ENCODE peak calls at places on chromosomes 5 and 9, in ten cellular contexts. One of them, this sample, is unnamed.

GRCh38 chr9:76401580-76402354 is 7.5 kb upstream of the RFK start:
- DNase-seq in B cell: no peak
- DNase-seq in A172: no peak
- DNase-seq in GM19239: no peak
- DNase-seq in GM13976: no peak
- DNase-seq in activated CD8-positive, alpha-beta T cell treated with anti-CD3 and anti-CD28 coated beads, Interleukin-2, amount 10 ng/mL, durations not matched to agents 7 days and 5 days: no peak
- DNase-seq in activated CD8-positive, alpha-beta memory T cell treated with anti-CD3 and anti-CD28 coated beads for 1 hour: no peak
- DNase-seq in cardiac muscle cell: no peak
- DNase-seq in fibroblast of pulmonary artery: no peak
- DNase-seq in DMS53: peak
- DNase-seq in this sample: no peak

GRCh38 chr5:38651806-38652205 is 95.4 kb upstream of the LIFR start:
- DNase-seq in B cell: no peak
- DNase-seq in A172: no peak
- DNase-seq in GM19239: no peak
- DNase-seq in GM13976: no peak
- DNase-seq in activated CD8-positive, alpha-beta T cell treated with anti-CD3 and anti-CD28 coated beads, Interleukin-2, amount 10 ng/mL, durations not matched to agents 7 days and 5 days: no peak
- DNase-seq in activated CD8-positive, alpha-beta memory T cell treated with anti-CD3 and anti-CD28 coated beads for 1 hour: no peak
- DNase-seq in cardiac muscle cell: peak
- DNase-seq in fibroblast of pulmonary artery: no peak
- DNase-seq in DMS53: no peak
- DNase-seq in this sample: no peak

GRCh38 chr5:78467744-78468357 is 107.4 kb downstream of the SCAMP1 start:
- DNase-seq in B cell: peak
- DNase-seq in A172: peak
- DNase-seq in GM19239: no peak
- DNase-seq in GM13976: peak
- DNase-seq in activated CD8-positive, alpha-beta T cell treated with anti-CD3 and anti-CD28 coated beads, Interleukin-2, amount 10 ng/mL, durations not matched to agents 7 days and 5 days: no peak
- DNase-seq in activated CD8-positive, alpha-beta memory T cell treated with anti-CD3 and anti-CD28 coated beads for 1 hour: no peak
- DNase-seq in cardiac muscle cell: peak
- DNase-seq in fibroblast of pulmonary artery: peak
- DNase-seq in DMS53: peak
- DNase-seq in this sample: no peak

GRCh38 chr5:151053796-151054490 is 26.9 kb downstream of the TNIP1 start:
- DNase-seq in B cell: no peak
- DNase-seq in A172: no peak
- DNase-seq in GM19239: no peak
- DNase-seq in GM13976: no peak
- DNase-seq in activated CD8-positive, alpha-beta T cell treated with anti-CD3 and anti-CD28 coated beads, Interleukin-2, amount 10 ng/mL, durations not matched to agents 7 days and 5 days: no peak
- DNase-seq in activated CD8-positive, alpha-beta memory T cell treated with anti-CD3 and anti-CD28 coated beads for 1 hour: no peak
- DNase-seq in cardiac muscle cell: no peak
- DNase-seq in fibroblast of pulmonary artery: no peak
- DNase-seq in DMS53: no peak
- DNase-seq in this sample: no peak

GRCh38 chr5:158644301-158644700 is 455.4 kb downstream of the EBF1 start:
- DNase-seq in B cell: no peak
- DNase-seq in A172: no peak
- DNase-seq in GM19239: no peak
- DNase-seq in GM13976: no peak
- DNase-seq in activated CD8-positive, alpha-beta T cell treated with anti-CD3 and anti-CD28 coated beads, Interleukin-2, amount 10 ng/mL, durations not matched to agents 7 days and 5 days: no peak
- DNase-seq in activated CD8-positive, alpha-beta memory T cell treated with anti-CD3 and anti-CD28 coated beads for 1 hour: no peak
- DNase-seq in cardiac muscle cell: peak
- DNase-seq in fibroblast of pulmonary artery: no peak
- DNase-seq in DMS53: no peak
- DNase-seq in this sample: no peak

GRCh38 chr5:60883229-60883628 is 39.2 kb upstream of the ELOVL7 start:
- DNase-seq in B cell: no peak
- DNase-seq in A172: peak
- DNase-seq in GM19239: peak
- DNase-seq in GM13976: peak
- DNase-seq in activated CD8-positive, alpha-beta T cell treated with anti-CD3 and anti-CD28 coated beads, Interleukin-2, amount 10 ng/mL, durations not matched to agents 7 days and 5 days: no peak
- DNase-seq in activated CD8-positive, alpha-beta memory T cell treated with anti-CD3 and anti-CD28 coated beads for 1 hour: no peak
- DNase-seq in cardiac muscle cell: peak
- DNase-seq in fibroblast of pulmonary artery: peak
- DNase-seq in DMS53: peak
- DNase-seq in this sample: no peak

GRCh38 chr5:111004291-111004690 is 67.2 kb upstream of the TSLP start:
- DNase-seq in B cell: no peak
- DNase-seq in A172: no peak
- DNase-seq in GM19239: no peak
- DNase-seq in GM13976: no peak
- DNase-seq in activated CD8-positive, alpha-beta T cell treated with anti-CD3 and anti-CD28 coated beads, Interleukin-2, amount 10 ng/mL, durations not matched to agents 7 days and 5 days: no peak
- DNase-seq in activated CD8-positive, alpha-beta memory T cell treated with anti-CD3 and anti-CD28 coated beads for 1 hour: no peak
- DNase-seq in cardiac muscle cell: no peak
- DNase-seq in fibroblast of pulmonary artery: no peak
- DNase-seq in DMS53: no peak
- DNase-seq in this sample: no peak

GRCh38 chr9:93978498-93978897 is 23.3 kb upstream of the BARX1 start:
- DNase-seq in B cell: no peak
- DNase-seq in A172: no peak
- DNase-seq in GM19239: no peak
- DNase-seq in GM13976: no peak
- DNase-seq in activated CD8-positive, alpha-beta T cell treated with anti-CD3 and anti-CD28 coated beads, Interleukin-2, amount 10 ng/mL, durations not matched to agents 7 days and 5 days: no peak
- DNase-seq in activated CD8-positive, alpha-beta memory T cell treated with anti-CD3 and anti-CD28 coated beads for 1 hour: no peak
- DNase-seq in cardiac muscle cell: no peak
- DNase-seq in fibroblast of pulmonary artery: no peak
- DNase-seq in DMS53: peak
- DNase-seq in this sample: no peak

GRCh38 chr9:33263131-33263935 is 1.2 kb downstream of the BAG1 start:
- DNase-seq in B cell: no peak
- DNase-seq in A172: no peak
- DNase-seq in GM19239: no peak
- DNase-seq in GM13976: no peak
- DNase-seq in activated CD8-positive, alpha-beta T cell treated with anti-CD3 and anti-CD28 coated beads, Interleukin-2, amount 10 ng/mL, durations not matched to agents 7 days and 5 days: no peak
- DNase-seq in activated CD8-positive, alpha-beta memory T cell treated with anti-CD3 and anti-CD28 coated beads for 1 hour: peak
- DNase-seq in cardiac muscle cell: peak
- DNase-seq in fibroblast of pulmonary artery: peak
- DNase-seq in DMS53: peak
- DNase-seq in this sample: no peak

GRCh38 chr9:114288233-114289051 is 34.5 kb upstream of the ORM1 start:
- DNase-seq in B cell: no peak
- DNase-seq in A172: peak
- DNase-seq in GM19239: no peak
- DNase-seq in GM13976: no peak
- DNase-seq in activated CD8-positive, alpha-beta T cell treated with anti-CD3 and anti-CD28 coated beads, Interleukin-2, amount 10 ng/mL, durations not matched to agents 7 days and 5 days: no peak
- DNase-seq in activated CD8-positive, alpha-beta memory T cell treated with anti-CD3 and anti-CD28 coated beads for 1 hour: no peak
- DNase-seq in cardiac muscle cell: peak
- DNase-seq in fibroblast of pulmonary artery: peak
- DNase-seq in DMS53: peak
- DNase-seq in this sample: no peak

GRCh38 chr9:18849910-18850677 is 182.9 kb downstream of the SAXO1 start:
- DNase-seq in B cell: no peak
- DNase-seq in A172: no peak
- DNase-seq in GM19239: no peak
- DNase-seq in GM13976: no peak
- DNase-seq in activated CD8-positive, alpha-beta T cell treated with anti-CD3 and anti-CD28 coated beads, Interleukin-2, amount 10 ng/mL, durations not matched to agents 7 days and 5 days: no peak
- DNase-seq in activated CD8-positive, alpha-beta memory T cell treated with anti-CD3 and anti-CD28 coated beads for 1 hour: no peak
- DNase-seq in cardiac muscle cell: no peak
- DNase-seq in fibroblast of pulmonary artery: no peak
- DNase-seq in DMS53: no peak
- DNase-seq in this sample: no peak

This sample was measured in GM06990.